ENCODE peak calls at places on chromosomes 13 and 19, in nine cellular contexts. S is GM04504; U is HTR-8/SVneo; I is activated naive CD8-positive, alpha-beta T cell treated with anti-CD3 and anti-CD28 coated beads, Interleukin-2, amount 10 ng/mL, durations not matched to agents 7 days and 5 days; M is HAP-1; D is epithelial cell of prostate; H is NCI-H1930; E is substantia nigra; J is mesendoderm. Q is an unnamed sample.

GRCh38 chr19:4555657-4556561 is 3.6 kb downstream of the SEMA6B start:
- DNase-seq in S (no peak), U (no peak), I (no peak), M (peak), D (no peak), H (no peak), E (no peak), J (peak), Q (no peak)

GRCh38 chr19:35013047-35013819 is 13.1 kb downstream of the GRAMD1A start:
- DNase-seq in S (no peak), U (no peak), I (peak), M (peak), D (no peak), H (no peak), E (no peak), J (peak), Q (no peak)

GRCh38 chr13:31046711-31047279 is 114.3 kb downstream of the TEX26 start:
- DNase-seq in S (no peak), U (no peak), I (no peak), M (peak), D (no peak), H (peak), E (no peak), J (peak), Q (no peak)

GRCh38 chr13:99005609-99006008 is 27.7 kb upstream of the DOCK9 start:
- DNase-seq in S (no peak), U (no peak), I (no peak), M (no peak), D (no peak), H (no peak), E (no peak), J (no peak), Q (no peak)

GRCh38 chr13:51624695-51625345 is 40.6 kb downstream of the WDFY2 start:
- DNase-seq in S (no peak), U (no peak), I (no peak), M (no peak), D (no peak), H (no peak), E (no peak), J (no peak), Q (no peak)

GRCh38 chr13:27425151-27425917 is 915 bp downstream of the GTF3A start:
- DNase-seq in S (no peak), U (no peak), I (no peak), M (no peak), D (no peak), H (no peak), E (no peak), J (no peak), Q (no peak)

GRCh38 chr19:39320948-39321831 is 527 bp upstream of the LRFN1 start:
- DNase-seq in S (no peak), U (no peak), I (no peak), M (no peak), D (no peak), H (no peak), E (no peak), J (no peak), Q (no peak)

GRCh38 chr19:13764101-13764807 is at the start of gene MRI1:
- DNase-seq in S (peak), U (peak), I (peak), M (peak), D (no peak), H (peak), E (peak), J (peak), Q (peak)

GRCh38 chr19:38381138-38381537 is 6.7 kb downstream of the GGN start:
- DNase-seq in S (no peak), U (no peak), I (no peak), M (no peak), D (no peak), H (no peak), E (no peak), J (no peak), Q (no peak)

GRCh38 chr19:681029-681626 is 4.9 kb downstream of the FSTL3 start:
- DNase-seq in S (peak), U (no peak), I (peak), M (peak), D (no peak), H (no peak), E (no peak), J (no peak), Q (no peak)

Q was measured in stromal cell of bone marrow.